ENCODE peak calls at places on chromosomes 4 and X, in eight cellular contexts. J, F, T, B, X, Z, O and N are unnamed samples.

GRCh38 chr4:10161840-10162239 is 45.2 kb upstream of the WDR1 start:
- DNase-seq in Z (no peak), T (no peak), X (no peak), J (no peak), F (no peak), B (no peak), O (no peak), N (no peak)

GRCh38 chrX:71603618-71604017 is 14.7 kb downstream of the CXCR3 start:
- DNase-seq in F (no peak), J (no peak), B (no peak), Z (no peak), T (no peak), O (peak; percentile 31), X (peak; percentile 28), N (no peak)

GRCh38 chrX:155880586-155881157 is 473 bp upstream of the VAMP7 start:
- DNase-seq in F (no peak), Z (no peak), J (no peak), X (no peak), O (no peak), B (no peak), T (no peak), N (peak; percentile 47)

GRCh38 chr4:32172086-32172485 is 1451.9 kb downstream of the PCDH7 start:
- DNase-seq in O (no peak), Z (no peak), X (no peak), J (no peak), T (no peak), B (no peak), F (no peak), N (no peak)

GRCh38 chr4:88008133-88008621 is 742 bp downstream of the PKD2 start:
- DNase-seq in T (peak; percentile 47), F (peak; percentile 25), J (no peak), O (peak; percentile 87), B (peak; percentile 28), Z (peak; percentile 44), X (no peak), N (peak; percentile 61)

GRCh38 chrX:39805022-39805421 is 292.7 kb downstream of the BCOR start:
- DNase-seq in J (no peak), B (no peak), O (no peak), F (no peak), Z (no peak), X (no peak), T (no peak), N (no peak)

GRCh38 chr4:1796486-1797204 is 3.6 kb downstream of the FGFR3 start:
- DNase-seq in F (no peak), Z (no peak), J (no peak), O (no peak), T (no peak), X (no peak), B (no peak), N (no peak)

GRCh38 chr4:1600211-1600780 is 83.8 kb downstream of the FAM53A start:
- DNase-seq in F (no peak), J (no peak), B (no peak), Z (no peak), O (no peak), X (no peak), T (no peak), N (no peak)

GRCh38 chr4:26288308-26288982 is 32.4 kb upstream of the RBPJ start:
- DNase-seq in J (no peak), T (peak; percentile 13), F (no peak), X (no peak), O (no peak), B (no peak), Z (no peak), N (no peak)

GRCh38 chr4:73947239-73947985 is 34.4 kb downstream of the PF4 start:
- DNase-seq in T (no peak), X (no peak), Z (no peak), F (no peak), J (no peak), B (no peak), O (no peak), N (no peak)

GRCh38 chr4:73952352-73952751 is 29.5 kb downstream of the PF4 start:
- DNase-seq in J (no peak), T (no peak), F (no peak), Z (no peak), B (no peak), O (no peak), X (no peak), N (no peak)

GRCh38 chr4:73945674-73946449 is 36.0 kb downstream of the PF4 start:
- DNase-seq in X (no peak), O (no peak), J (no peak), B (no peak), F (no peak), T (no peak), Z (no peak), N (no peak)

GRCh38 chr4:73945140-73945539 is 36.7 kb downstream of the PF4 start:
- DNase-seq in B (no peak), X (no peak), F (no peak), O (no peak), Z (no peak), T (no peak), J (no peak), N (no peak)

DNA sequence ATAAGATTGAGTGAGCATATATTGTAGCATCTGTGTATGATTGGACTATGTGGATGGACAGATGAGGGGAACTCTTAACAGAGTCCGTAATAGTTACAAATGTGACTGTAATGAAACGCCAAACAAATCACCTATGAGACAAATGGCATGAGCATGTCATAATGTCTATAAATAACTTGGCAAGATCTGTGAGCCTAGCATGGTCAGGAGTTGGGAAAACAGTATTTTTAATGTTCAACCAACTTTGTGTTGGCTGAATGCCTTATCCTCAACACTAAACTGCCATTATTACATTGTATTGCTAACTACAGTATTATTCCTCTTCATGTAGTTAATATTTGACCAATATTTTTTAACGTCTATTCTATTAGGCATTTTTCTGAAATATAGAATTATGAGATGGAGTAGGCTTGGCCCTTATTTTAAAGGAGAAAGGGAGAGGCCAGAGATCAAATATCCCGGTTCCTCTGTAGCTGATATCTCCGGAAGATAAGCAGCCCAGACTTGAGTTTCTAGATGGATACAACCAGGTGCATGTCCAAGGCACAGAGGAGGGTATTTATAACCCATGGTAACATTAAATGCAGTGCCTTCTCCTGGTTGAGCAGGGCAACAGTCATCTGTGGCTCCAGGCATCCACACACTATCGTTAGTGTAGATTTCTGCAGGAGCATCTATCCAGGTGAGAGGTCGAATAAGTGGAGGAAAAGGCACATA is 32.7 kb downstream of the PF4 start:
- DNase-seq in O (no peak), X (no peak), F (no peak), T (no peak), Z (no peak), B (no peak), J (no peak), N (no peak)
- TF ChIP-seq POLR2A in O (no peak), X (no peak), F (no peak), T (no peak), Z (no peak), B (no peak), J (no peak), N (no peak)

GRCh38 chr4:129998436-129999150 is 902.6 kb downstream of the C4orf33 start:
- DNase-seq in Z (no peak), F (no peak), J (no peak), T (no peak), B (no peak), X (no peak), O (no peak), N (no peak)

GRCh38 chr4:129999156-129999555 is 903.2 kb downstream of the C4orf33 start:
- DNase-seq in X (no peak), T (no peak), J (no peak), F (no peak), Z (no peak), O (no peak), B (no peak), N (no peak)

GRCh38 chr4:129988957-129989356 is 893.0 kb downstream of the C4orf33 start:
- DNase-seq in X (no peak), O (no peak), F (no peak), J (no peak), Z (no peak), B (no peak), T (no peak), N (no peak)

GRCh38 chr4:129994715-129995114 is 898.8 kb downstream of the C4orf33 start:
- DNase-seq in Z (no peak), J (no peak), B (no peak), F (no peak), T (no peak), X (no peak), O (no peak), N (no peak)
- TF ChIP-seq POLR2A in Z (no peak), J (no peak), B (no peak), F (no peak), T (no peak), X (no peak), O (no peak), N (no peak)

DNA sequence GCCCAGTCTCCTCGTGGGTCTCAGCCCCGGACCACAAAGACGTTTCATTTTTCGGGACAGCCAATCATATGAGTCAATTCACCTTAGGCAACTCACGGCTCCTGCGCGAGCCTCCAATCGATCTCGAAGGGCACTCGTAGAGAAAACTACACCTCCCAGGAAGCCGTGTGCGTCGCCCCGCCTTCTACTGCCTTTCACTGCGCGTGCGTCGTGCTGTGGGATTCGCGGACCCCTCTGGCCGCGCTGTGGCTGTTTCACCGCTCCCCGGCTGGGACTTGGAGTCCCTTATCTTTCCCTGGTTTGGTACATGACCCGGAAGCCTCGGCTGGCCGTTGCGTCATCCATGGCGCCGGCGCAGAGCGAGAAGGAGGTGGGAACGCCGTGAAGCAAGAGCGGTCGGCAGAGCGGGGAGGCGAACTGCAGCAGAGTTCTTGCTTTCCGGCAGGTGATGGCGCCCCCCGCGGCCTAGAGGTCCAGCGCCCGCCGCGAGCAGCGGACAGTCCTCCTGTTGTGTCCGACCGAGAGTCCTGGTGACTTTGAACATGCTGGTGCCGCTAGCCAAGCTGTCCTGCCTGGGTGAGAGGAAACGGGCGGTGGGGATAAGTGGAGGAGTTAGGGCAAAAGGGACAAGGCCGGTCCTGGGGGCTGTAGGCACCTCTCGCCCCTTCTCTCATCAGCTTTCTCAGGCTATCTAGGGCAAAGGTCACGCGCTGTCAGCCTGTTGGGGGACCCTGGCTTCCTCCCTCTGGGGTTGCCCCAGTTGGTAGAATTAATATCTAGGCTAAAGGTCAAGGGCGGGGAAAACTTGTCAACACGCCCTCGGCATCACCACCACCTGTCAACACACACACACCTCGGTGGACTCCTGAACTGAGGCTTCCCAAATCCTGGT is at the start of gene ETFDH:
- DNase-seq in B (peak; percentile 97), J (peak; percentile 96), Z (peak; percentile 99), O (peak; percentile 99), X (peak; percentile 99), T (peak; percentile 99), F (peak; percentile 82), N (peak; percentile 100)
- TF ChIP-seq POLR2A in B (peak; percentile 91), J (peak; percentile 59), Z (peak; percentile 93), O (peak; percentile 19), X (peak; percentile 2), T (no peak), F (peak; percentile 43), N (peak; percentile 83)

DNA sequence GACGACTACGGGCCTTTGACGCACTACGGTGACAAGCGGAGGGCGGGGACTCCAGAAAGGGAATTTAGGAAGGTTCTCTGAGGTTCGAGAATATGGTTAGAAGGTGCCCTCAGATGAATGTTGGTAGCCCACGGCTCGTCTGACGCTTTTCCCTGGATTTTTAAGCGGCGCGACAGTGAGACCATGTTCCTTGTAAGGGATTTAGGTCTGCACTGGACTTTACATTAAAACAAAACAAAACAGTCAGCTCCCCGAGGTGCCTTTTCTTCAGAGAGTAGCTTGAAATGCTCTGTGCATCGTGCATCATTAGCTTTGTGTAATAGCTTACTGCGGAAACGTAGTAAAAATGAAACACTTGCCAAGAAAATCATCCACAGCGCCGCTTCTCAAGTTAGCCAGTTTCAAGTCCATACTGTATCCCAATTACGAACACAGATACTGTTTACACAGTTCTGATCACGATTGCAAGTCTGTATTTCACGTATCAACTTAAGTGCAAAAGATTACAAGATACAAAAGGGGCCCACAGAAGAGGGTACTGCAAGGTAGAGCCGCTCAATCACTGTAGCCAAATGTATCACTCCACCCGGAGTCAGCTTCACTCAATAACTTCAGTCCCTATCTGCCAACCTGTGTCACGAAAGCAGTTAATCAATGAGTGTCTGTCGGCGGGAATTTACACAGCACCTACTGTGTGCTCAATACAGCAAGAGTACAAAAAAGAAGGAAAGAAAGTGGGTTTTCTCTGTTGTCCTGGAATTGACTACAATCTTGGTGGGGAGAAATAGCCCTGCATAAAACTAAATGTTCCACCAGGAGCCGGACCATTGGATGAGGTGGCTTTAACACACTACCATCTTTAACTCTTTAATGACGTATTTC is 525 bp upstream of the NKRF start:
- DNase-seq in J (no peak), F (no peak), X (peak; percentile 79), B (no peak), Z (no peak), T (no peak), O (no peak), N (no peak)
- TF ChIP-seq POLR2A in J (no peak), F (no peak), X (no peak), B (peak; percentile 29), Z (peak; percentile 31), T (no peak), O (no peak), N (peak; percentile 79)